ENCODE peak calls at places on chromosomes 5 and 9, in five cellular contexts. One of them, this sample, is unnamed.

GRCh38 chr9:132806723-132807421 is 71.2 kb downstream of the AK8 start:
- DNase-seq in cardiac fibroblast: no peak
- DNase-seq in tibial artery: no peak
- DNase-seq in fibroblast of the aortic adventitia: no peak
- DNase-seq in psoas muscle: no peak
- DNase-seq in this sample: no peak

GRCh38 chr5:153276151-153276550 is 214.3 kb upstream of the GRIA1 start:
- DNase-seq in cardiac fibroblast: peak
- DNase-seq in tibial artery: no peak
- DNase-seq in fibroblast of the aortic adventitia: peak
- DNase-seq in psoas muscle: no peak
- DNase-seq in this sample: no peak

GRCh38 chr5:19900269-19900668 is 87.7 kb downstream of the CDH18 start:
- DNase-seq in cardiac fibroblast: no peak
- DNase-seq in tibial artery: no peak
- DNase-seq in fibroblast of the aortic adventitia: no peak
- DNase-seq in psoas muscle: no peak
- DNase-seq in this sample: no peak

GRCh38 chr5:177988989-177989625 is 6.9 kb downstream of the PROP1 start:
- DNase-seq in cardiac fibroblast: no peak
- DNase-seq in tibial artery: no peak
- DNase-seq in fibroblast of the aortic adventitia: no peak
- DNase-seq in psoas muscle: no peak
- DNase-seq in this sample: peak

GRCh38 chr9:21558627-21559401 is 76.7 kb upstream of the IFNE start:
- DNase-seq in cardiac fibroblast: peak
- DNase-seq in tibial artery: no peak
- DNase-seq in fibroblast of the aortic adventitia: peak
- DNase-seq in psoas muscle: no peak
- DNase-seq in this sample: peak

GRCh38 chr9:124040935-124041816 is 29.6 kb downstream of the LHX2 start:
- DNase-seq in cardiac fibroblast: peak
- DNase-seq in tibial artery: no peak
- DNase-seq in fibroblast of the aortic adventitia: no peak
- DNase-seq in psoas muscle: peak
- DNase-seq in this sample: peak

GRCh38 chr5:153147891-153148623 is 342.4 kb upstream of the GRIA1 start:
- DNase-seq in cardiac fibroblast: peak
- DNase-seq in tibial artery: no peak
- DNase-seq in fibroblast of the aortic adventitia: peak
- DNase-seq in psoas muscle: no peak
- DNase-seq in this sample: peak

GRCh38 chr9:83715221-83715620 is 7.5 kb upstream of the UBQLN1 start:
- DNase-seq in cardiac fibroblast: no peak
- DNase-seq in tibial artery: no peak
- DNase-seq in fibroblast of the aortic adventitia: no peak
- DNase-seq in psoas muscle: no peak
- DNase-seq in this sample: no peak

GRCh38 chr9:137657606-137658005 is 38.8 kb downstream of the EHMT1 start:
- DNase-seq in cardiac fibroblast: no peak
- DNase-seq in tibial artery: no peak
- DNase-seq in fibroblast of the aortic adventitia: no peak
- DNase-seq in psoas muscle: no peak
- DNase-seq in this sample: no peak

GRCh38 chr9:131347376-131348020 is 46.4 kb upstream of the PRRC2B start:
- DNase-seq in cardiac fibroblast: no peak
- DNase-seq in tibial artery: peak
- DNase-seq in fibroblast of the aortic adventitia: no peak
- DNase-seq in psoas muscle: no peak
- DNase-seq in this sample: no peak

GRCh38 chr9:107888773-107889227 is 399.2 kb upstream of the KLF4 start:
- DNase-seq in cardiac fibroblast: peak
- DNase-seq in tibial artery: no peak
- DNase-seq in fibroblast of the aortic adventitia: peak
- DNase-seq in psoas muscle: no peak
- DNase-seq in this sample: no peak

GRCh38 chr5:168324864-168325615 is 33.6 kb downstream of the WWC1 start:
- DNase-seq in cardiac fibroblast: no peak
- DNase-seq in tibial artery: peak
- DNase-seq in fibroblast of the aortic adventitia: no peak
- DNase-seq in psoas muscle: no peak
- DNase-seq in this sample: no peak

GRCh38 chr5:68661237-68661636 is 432.6 kb upstream of the SLC30A5 start:
- DNase-seq in cardiac fibroblast: peak
- DNase-seq in tibial artery: no peak
- DNase-seq in fibroblast of the aortic adventitia: no peak
- DNase-seq in psoas muscle: no peak
- DNase-seq in this sample: no peak

GRCh38 chr5:35232124-35232523 is 1.8 kb upstream of the PRLR start:
- DNase-seq in cardiac fibroblast: no peak
- DNase-seq in tibial artery: no peak
- DNase-seq in fibroblast of the aortic adventitia: no peak
- DNase-seq in psoas muscle: no peak
- DNase-seq in this sample: no peak

GRCh38 chr5:37847978-37848425 is 8.2 kb upstream of the GDNF start:
- DNase-seq in cardiac fibroblast: peak
- DNase-seq in tibial artery: no peak
- DNase-seq in fibroblast of the aortic adventitia: peak
- DNase-seq in psoas muscle: no peak
- DNase-seq in this sample: no peak

GRCh38 chr5:132423443-132423898 is 54.0 kb downstream of the SLC22A5 start:
- DNase-seq in cardiac fibroblast: no peak
- DNase-seq in tibial artery: no peak
- DNase-seq in fibroblast of the aortic adventitia: no peak
- DNase-seq in psoas muscle: no peak
- DNase-seq in this sample: no peak

GRCh38 chr9:108463927-108464606 is 391.7 kb downstream of the ACTL7B start:
- DNase-seq in cardiac fibroblast: peak
- DNase-seq in tibial artery: peak
- DNase-seq in fibroblast of the aortic adventitia: peak
- DNase-seq in psoas muscle: no peak
- DNase-seq in this sample: no peak

GRCh38 chr5:106331415-106331814 is 1339.3 kb downstream of the EFNA5 start:
- DNase-seq in cardiac fibroblast: peak
- DNase-seq in tibial artery: no peak
- DNase-seq in fibroblast of the aortic adventitia: peak
- DNase-seq in psoas muscle: no peak
- DNase-seq in this sample: peak

GRCh38 chr9:98057095-98057799 is 715 bp downstream of the NANS start:
- DNase-seq in cardiac fibroblast: peak
- DNase-seq in tibial artery: no peak
- DNase-seq in fibroblast of the aortic adventitia: peak
- DNase-seq in psoas muscle: no peak
- DNase-seq in this sample: no peak
- TF ChIP-seq CTCF in cardiac fibroblast: no peak
- TF ChIP-seq CTCF in tibial artery: no peak
- TF ChIP-seq CTCF in fibroblast of the aortic adventitia: no peak
- TF ChIP-seq CTCF in psoas muscle: no peak
- TF ChIP-seq CTCF in this sample: no peak

DNA sequence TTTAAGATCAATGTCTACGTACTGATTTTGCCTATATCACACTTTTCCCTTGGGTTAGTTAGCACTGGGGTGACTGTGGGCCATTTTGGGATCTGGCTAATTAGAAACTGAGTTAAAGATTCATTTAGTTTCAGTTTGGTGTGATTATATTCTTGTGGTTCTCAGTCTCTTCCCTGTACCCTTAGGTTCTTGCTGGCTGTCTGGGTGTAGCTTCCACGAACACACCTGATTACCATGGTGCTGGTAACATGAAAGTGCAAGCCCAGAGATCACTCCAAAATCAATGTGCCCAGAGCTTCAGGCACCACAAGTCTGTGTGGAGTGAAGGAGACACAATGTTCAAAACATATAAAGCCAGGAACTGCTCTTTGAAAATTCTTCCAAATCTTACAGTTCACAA is 248.1 kb downstream of the PDE4D start:
- DNase-seq in cardiac fibroblast: no peak
- DNase-seq in tibial artery: no peak
- DNase-seq in fibroblast of the aortic adventitia: no peak
- DNase-seq in psoas muscle: no peak
- DNase-seq in this sample: peak
- TF ChIP-seq CTCF in cardiac fibroblast: no peak
- TF ChIP-seq CTCF in tibial artery: no peak
- TF ChIP-seq CTCF in fibroblast of the aortic adventitia: no peak
- TF ChIP-seq CTCF in psoas muscle: no peak
- TF ChIP-seq CTCF in this sample: no peak

GRCh38 chr9:5511476-5511875 is 1.1 kb downstream of the PDCD1LG2 start:
- DNase-seq in cardiac fibroblast: no peak
- DNase-seq in tibial artery: no peak
- DNase-seq in fibroblast of the aortic adventitia: no peak
- DNase-seq in psoas muscle: no peak
- DNase-seq in this sample: no peak
- TF ChIP-seq CTCF in cardiac fibroblast: no peak
- TF ChIP-seq CTCF in tibial artery: no peak
- TF ChIP-seq CTCF in fibroblast of the aortic adventitia: no peak
- TF ChIP-seq CTCF in psoas muscle: no peak
- TF ChIP-seq CTCF in this sample: no peak

GRCh38 chr5:111385970-111386831 is 126.1 kb downstream of the STARD4 start:
- DNase-seq in cardiac fibroblast: no peak
- DNase-seq in tibial artery: no peak
- DNase-seq in fibroblast of the aortic adventitia: no peak
- DNase-seq in psoas muscle: no peak
- DNase-seq in this sample: no peak

GRCh38 chr5:111392181-111392580 is 120.2 kb downstream of the STARD4 start:
- DNase-seq in cardiac fibroblast: no peak
- DNase-seq in tibial artery: no peak
- DNase-seq in fibroblast of the aortic adventitia: no peak
- DNase-seq in psoas muscle: no peak
- DNase-seq in this sample: no peak

GRCh38 chr5:111394580-111394979 is 117.8 kb downstream of the STARD4 start:
- DNase-seq in cardiac fibroblast: peak
- DNase-seq in tibial artery: no peak
- DNase-seq in fibroblast of the aortic adventitia: peak
- DNase-seq in psoas muscle: no peak
- DNase-seq in this sample: peak

GRCh38 chr5:111386832-111387162 is 125.5 kb downstream of the STARD4 start:
- DNase-seq in cardiac fibroblast: no peak
- DNase-seq in tibial artery: no peak
- DNase-seq in fibroblast of the aortic adventitia: no peak
- DNase-seq in psoas muscle: no peak
- DNase-seq in this sample: no peak

DNA sequence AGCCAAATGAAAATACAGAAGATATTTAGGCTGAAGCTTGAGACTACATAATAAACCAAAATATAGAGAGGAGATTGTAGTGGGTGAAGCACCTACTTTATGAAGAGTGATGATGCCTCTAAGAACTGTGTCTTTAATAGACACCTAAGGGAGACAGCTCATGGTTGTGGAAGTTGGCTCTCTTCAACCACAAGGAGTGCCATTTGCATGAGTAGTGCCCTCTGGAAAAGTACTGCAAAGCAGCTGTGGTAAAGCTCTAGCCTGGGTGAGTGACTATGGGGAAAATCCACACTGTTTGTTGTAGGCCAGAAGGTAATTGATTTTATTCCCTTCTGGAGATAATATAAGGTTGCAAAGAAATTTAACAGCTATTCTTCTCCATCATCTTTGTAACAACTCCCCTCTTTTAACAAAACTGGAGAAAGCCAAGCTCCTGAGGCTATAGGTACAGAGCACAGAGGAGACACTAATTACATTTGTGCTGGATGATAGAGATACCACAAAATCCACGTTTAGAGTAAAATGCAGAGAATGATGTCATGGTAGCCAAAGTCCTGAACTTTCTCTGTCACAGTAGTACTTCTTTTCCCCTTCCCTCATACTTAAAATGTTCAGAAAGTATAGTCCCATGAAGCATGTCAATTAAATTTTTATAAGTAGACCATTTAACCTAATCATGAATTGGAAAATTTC is 122.8 kb downstream of the STARD4 start:
- DNase-seq in cardiac fibroblast: no peak
- DNase-seq in tibial artery: no peak
- DNase-seq in fibroblast of the aortic adventitia: peak
- DNase-seq in psoas muscle: no peak
- DNase-seq in this sample: no peak
- TF ChIP-seq CTCF in cardiac fibroblast: no peak
- TF ChIP-seq CTCF in tibial artery: no peak
- TF ChIP-seq CTCF in fibroblast of the aortic adventitia: no peak
- TF ChIP-seq CTCF in psoas muscle: no peak
- TF ChIP-seq CTCF in this sample: no peak

GRCh38 chr5:36751881-36752280 is 124.7 kb upstream of the NIPBL start:
- DNase-seq in cardiac fibroblast: no peak
- DNase-seq in tibial artery: no peak
- DNase-seq in fibroblast of the aortic adventitia: no peak
- DNase-seq in psoas muscle: no peak
- DNase-seq in this sample: no peak
- TF ChIP-seq CTCF in cardiac fibroblast: peak
- TF ChIP-seq CTCF in tibial artery: no peak
- TF ChIP-seq CTCF in fibroblast of the aortic adventitia: peak
- TF ChIP-seq CTCF in psoas muscle: no peak
- TF ChIP-seq CTCF in this sample: peak

DNA sequence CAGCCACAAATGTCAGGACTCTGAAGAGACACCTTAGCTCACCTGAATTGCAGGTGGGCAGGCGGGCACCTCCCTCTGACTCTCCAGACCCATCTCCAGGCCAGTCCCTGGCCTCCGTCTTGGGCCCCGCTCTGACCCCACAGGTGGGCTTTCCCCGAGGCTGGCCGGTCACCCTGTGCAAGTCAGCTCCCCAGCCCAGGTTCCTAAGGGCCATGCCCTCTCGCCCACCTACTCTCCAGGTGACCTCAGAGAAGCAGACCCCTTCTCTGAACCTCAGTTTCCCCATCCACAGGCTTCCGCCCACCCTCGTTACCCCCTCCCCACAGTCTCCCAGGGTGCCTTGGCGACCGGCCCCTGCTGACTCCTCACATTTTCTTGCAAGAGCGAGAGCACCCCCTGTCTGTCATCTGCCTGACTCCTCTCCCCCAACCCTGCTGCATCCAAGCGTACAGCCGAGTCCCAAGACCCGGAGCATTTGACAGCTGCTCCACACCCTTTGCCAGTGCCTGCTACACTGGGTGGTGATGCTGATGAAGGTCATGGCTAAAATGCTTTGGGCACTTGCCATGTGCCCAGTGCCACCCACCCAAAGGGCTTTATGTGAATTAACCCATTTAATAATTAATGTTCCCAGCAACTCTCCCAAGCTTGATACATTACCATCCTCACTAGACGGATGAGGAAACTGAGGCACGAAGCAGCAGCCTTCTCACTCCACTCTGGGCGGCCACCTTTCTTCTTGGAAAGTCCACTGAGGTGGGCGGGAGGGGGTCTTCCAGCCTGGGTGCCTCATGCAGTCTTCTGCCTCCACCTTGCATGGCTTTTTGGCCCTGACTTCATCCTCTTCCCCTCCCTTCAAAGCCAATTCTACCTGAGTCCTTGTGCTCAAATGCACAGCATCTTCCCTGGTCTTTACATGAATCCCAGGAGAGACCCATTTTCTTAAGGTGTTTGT is 51.1 kb upstream of the ORM1 start:
- DNase-seq in cardiac fibroblast: peak
- DNase-seq in tibial artery: peak
- DNase-seq in fibroblast of the aortic adventitia: peak
- DNase-seq in psoas muscle: peak
- DNase-seq in this sample: peak
- TF ChIP-seq CTCF in cardiac fibroblast: peak
- TF ChIP-seq CTCF in tibial artery: peak
- TF ChIP-seq CTCF in fibroblast of the aortic adventitia: peak
- TF ChIP-seq CTCF in psoas muscle: peak
- TF ChIP-seq CTCF in this sample: peak

GRCh38 chr5:23352437-23352836 is 155.0 kb upstream of the PRDM9 start:
- DNase-seq in cardiac fibroblast: peak
- DNase-seq in tibial artery: no peak
- DNase-seq in fibroblast of the aortic adventitia: no peak
- DNase-seq in psoas muscle: no peak
- DNase-seq in this sample: no peak
- TF ChIP-seq CTCF in cardiac fibroblast: no peak
- TF ChIP-seq CTCF in tibial artery: no peak
- TF ChIP-seq CTCF in fibroblast of the aortic adventitia: no peak
- TF ChIP-seq CTCF in psoas muscle: peak
- TF ChIP-seq CTCF in this sample: no peak

This sample was measured in osteoblast.